ENCODE peak calls at places on chromosome 2, in four cellular contexts. K is DND-41, V is cardiac muscle cell, B is lower lobe of right lung. T is an unnamed sample.

GRCh38 chr2:179096090-179096489 is 46.2 kb upstream of the CCDC141 start:
- DNase-seq in B (no peak), K (peak; percentile 33), V (no peak), T (no peak)

GRCh38 chr2:186771395-186771794 is 77.5 kb downstream of the FAM171B start:
- DNase-seq in B (no peak), K (no peak), V (no peak), T (no peak)

GRCh38 chr2:67840460-67841068 is 222.2 kb downstream of the C1D start:
- DNase-seq in B (peak; percentile 61), K (peak; percentile 18), V (peak; percentile 81), T (peak; percentile 50)

GRCh38 chr2:20704886-20705285 is 37.9 kb downstream of the GDF7 start:
- DNase-seq in K (no peak), B (no peak), V (no peak), T (no peak)

GRCh38 chr2:172179045-172179742 is 76.5 kb upstream of the DLX2 start:
- DNase-seq in B (no peak), K (peak; percentile 20), V (no peak), T (no peak)

GRCh38 chr2:33219850-33220275 is 256.6 kb upstream of the RASGRP3 start:
- DNase-seq in V (no peak), B (no peak), K (no peak), T (no peak)

GRCh38 chr2:109392140-109392539 is 221.6 kb downstream of the SEPTIN10 start:
- DNase-seq in V (no peak), B (no peak), K (no peak), T (no peak)

GRCh38 chr2:126656311-126657145 is 570 bp downstream of the GYPC start:
- DNase-seq in V (peak; percentile 56), B (peak; percentile 70), K (peak; percentile 44), T (peak; percentile 58)

GRCh38 chr2:182917924-182918323 is 51.5 kb upstream of the FRZB start:
- DNase-seq in V (no peak), B (no peak), K (no peak), T (no peak)

GRCh38 chr2:215870986-215871385 is 142.4 kb downstream of the MREG start:
- DNase-seq in B (no peak), V (no peak), K (no peak), T (no peak)

GRCh38 chr2:210584834-210585233 is 28.4 kb downstream of the CPS1 start:
- DNase-seq in K (no peak), V (no peak), B (no peak), T (no peak)

GRCh38 chr2:62150597-62151305 is 45.2 kb upstream of the B3GNT2 start:
- DNase-seq in V (no peak), B (no peak), K (no peak), T (no peak)

GRCh38 chr2:15640291-15640711 is 48.6 kb downstream of the DDX1 start:
- DNase-seq in V (no peak), B (no peak), K (no peak), T (no peak)

GRCh38 chr2:207616185-207616584 is 9.0 kb downstream of the METTL21A start:
- DNase-seq in V (no peak), K (no peak), B (no peak), T (no peak)

GRCh38 chr2:181832015-181832414 is 59.5 kb upstream of the ITPRID2 start:
- DNase-seq in B (no peak), V (no peak), K (no peak), T (no peak)

GRCh38 chr2:107418713-107419112 is 408.0 kb upstream of the RGPD4 start:
- DNase-seq in V (peak; percentile 69), B (no peak), K (no peak), T (no peak)

DNA sequence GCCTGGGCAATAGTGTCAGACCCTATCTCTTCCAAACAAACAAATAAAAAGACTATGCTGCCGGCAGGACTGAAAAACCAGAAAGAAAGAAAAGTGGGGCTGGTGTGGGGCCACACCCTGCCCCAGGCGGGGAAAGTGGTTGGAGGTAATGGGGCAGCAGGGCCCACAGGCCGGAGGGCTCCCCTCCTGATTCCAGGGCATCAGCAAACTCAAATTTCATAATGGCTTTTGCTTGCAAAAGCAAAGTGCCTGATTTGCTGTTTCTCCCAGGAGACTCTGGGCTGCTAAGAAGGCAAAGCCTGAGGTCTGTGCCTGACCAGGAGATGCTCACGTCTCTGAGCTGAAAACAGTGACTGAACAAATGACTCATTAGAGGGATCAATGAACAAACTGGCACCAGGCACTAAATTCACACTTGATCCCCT is 121.9 kb downstream of the HDAC4 start:
- DNase-seq in K (no peak), V (no peak), B (no peak), T (no peak)
- H3K27ac ChIP-seq in K (peak overlapping the region; percentile 61), V (no peak overlapping the region), B (no peak overlapping the region), T (peak overlapping the region; percentile 52)

GRCh38 chr2:38465789-38466127 is 88.7 kb upstream of the ATL2 start:
- DNase-seq in K (peak; percentile 9), B (no peak), V (peak; percentile 61), T (no peak)

GRCh38 chr2:38466849-38467767 is 90.0 kb upstream of the ATL2 start:
- DNase-seq in V (no peak), K (no peak), B (no peak), T (no peak)

GRCh38 chr2:38466409-38466808 is 89.3 kb upstream of the ATL2 start:
- DNase-seq in V (no peak), K (no peak), B (no peak), T (no peak)

GRCh38 chr2:38470115-38470514 is 93.0 kb upstream of the ATL2 start:
- DNase-seq in K (no peak), V (no peak), B (no peak), T (no peak)

DNA sequence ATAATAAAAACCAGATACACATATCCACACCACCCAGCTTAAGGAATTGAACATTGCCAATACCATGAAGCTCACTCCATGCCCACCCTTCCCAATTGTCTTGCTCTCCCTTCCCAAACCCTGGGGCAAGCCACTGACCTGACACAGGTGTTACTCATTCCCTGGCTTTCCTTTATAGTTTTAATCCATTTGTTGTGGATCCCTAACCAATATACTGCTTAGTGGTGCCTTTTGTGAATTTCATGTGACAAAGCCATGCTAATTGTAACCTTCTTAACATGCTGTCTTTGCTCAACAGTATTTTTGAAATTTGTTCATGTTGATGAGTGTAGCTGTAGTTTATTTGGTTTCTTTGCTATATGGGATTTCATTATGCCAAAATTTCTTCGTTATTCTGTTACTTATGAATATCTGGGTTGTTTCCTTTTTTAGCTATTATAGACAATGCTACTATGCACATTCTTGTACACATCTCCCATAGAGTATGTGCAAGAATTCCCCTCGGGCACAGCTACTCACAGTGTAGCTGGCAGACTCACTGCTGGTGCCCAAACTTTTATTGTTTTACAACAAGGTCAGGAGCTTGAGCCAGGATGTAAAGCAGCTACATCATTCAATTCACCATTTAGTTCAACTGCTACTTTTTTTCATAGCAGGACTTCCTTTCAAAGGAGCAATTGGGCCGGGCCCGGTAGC is 90.8 kb upstream of the ATL2 start:
- DNase-seq in K (no peak), V (no peak), B (no peak), T (no peak)
- TF ChIP-seq CTCF in K (no peak), V (no peak), B (no peak), T (no peak)

GRCh38 chr2:25129901-25130520 is 38.4 kb downstream of the POMC start:
- DNase-seq in B (no peak), V (no peak), K (no peak), T (no peak)

GRCh38 chr2:25132693-25133092 is 35.7 kb downstream of the POMC start:
- DNase-seq in V (no peak), B (no peak), K (no peak), T (no peak)

GRCh38 chr2:25131253-25131566 is 37.2 kb downstream of the POMC start:
- DNase-seq in K (no peak), V (no peak), B (no peak), T (no peak)

GRCh38 chr2:25132296-25132630 is 36.1 kb downstream of the POMC start:
- DNase-seq in K (no peak), V (peak; percentile 65), B (no peak), T (no peak)

DNA sequence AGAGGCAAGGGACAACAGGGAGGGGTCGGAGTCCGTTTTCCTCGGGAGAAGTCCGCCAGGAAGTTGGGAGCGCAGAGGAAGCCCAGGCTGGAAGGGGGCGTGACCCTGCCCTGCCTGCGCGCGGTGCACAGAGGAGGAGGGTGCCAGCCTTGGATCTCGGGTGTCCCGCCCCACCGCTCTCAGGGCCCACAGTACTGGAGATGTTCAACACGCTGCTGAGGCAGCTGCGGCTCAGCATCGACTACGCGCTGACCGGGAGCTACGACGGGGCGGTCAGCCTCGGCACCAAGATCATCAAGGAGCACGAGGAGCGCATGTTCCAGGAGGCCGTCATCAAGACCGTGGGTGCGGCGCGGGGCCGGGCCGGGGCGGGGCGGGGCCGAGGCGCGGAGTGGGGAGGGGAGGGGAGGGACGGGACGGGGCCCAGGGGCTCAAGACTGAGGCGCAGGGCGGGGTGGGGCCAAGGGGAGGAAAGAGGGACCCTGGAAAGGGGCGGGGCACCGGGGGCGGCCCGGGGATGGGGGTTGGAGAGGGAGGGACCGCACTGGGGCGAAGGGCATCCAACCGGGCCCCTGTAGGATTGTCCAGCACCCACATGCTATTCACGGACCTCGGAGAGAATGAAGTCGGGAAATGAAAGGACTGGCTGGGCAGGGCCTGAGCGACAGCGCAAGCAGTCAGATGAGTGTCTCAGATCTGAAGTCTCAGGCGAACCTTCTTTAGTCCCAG is 36.6 kb downstream of the POMC start:
- DNase-seq in K (no peak), V (no peak), B (peak; percentile 60), T (peak; percentile 27)
- H3K27ac ChIP-seq in K (no peak overlapping the region), V (no peak overlapping the region), B (no peak overlapping the region), T (no peak overlapping the region)

DNA sequence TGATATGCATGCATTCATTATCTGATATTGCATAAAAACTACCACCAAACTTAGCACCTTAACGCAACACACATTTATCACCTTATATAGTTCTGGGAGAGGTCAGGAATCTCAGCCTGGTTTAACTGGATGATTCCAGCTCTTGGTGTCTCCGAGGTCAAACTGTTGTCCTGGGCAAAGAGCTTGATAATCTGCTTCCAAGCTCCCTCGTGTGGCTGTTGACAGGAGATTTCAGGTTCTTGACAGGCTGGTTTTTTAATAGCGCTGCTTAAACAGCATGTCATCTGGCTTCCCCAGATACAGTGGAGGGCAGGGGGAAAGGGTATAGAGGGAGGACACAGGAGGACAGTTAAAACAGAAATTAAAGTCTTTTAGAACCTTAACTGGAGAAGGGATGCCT is 785.0 kb downstream of the CNTNAP5 start:
- DNase-seq in K (no peak), B (no peak), V (peak; percentile 83), T (peak; percentile 14)
- TF ChIP-seq CTCF in K (no peak), B (no peak), V (no peak), T (peak; percentile 58)

GRCh38 chr2:11975373-11975772 is 228.9 kb downstream of the LPIN1 start:
- DNase-seq in V (no peak), B (no peak), K (no peak), T (no peak)

GRCh38 chr2:11980809-11981208 is 234.4 kb downstream of the LPIN1 start:
- DNase-seq in B (no peak), K (no peak), V (no peak), T (no peak)

GRCh38 chr2:11974573-11974972 is 228.1 kb downstream of the LPIN1 start:
- DNase-seq in B (no peak), V (no peak), K (no peak), T (no peak)

GRCh38 chr2:11976090-11976489 is 229.7 kb downstream of the LPIN1 start:
- DNase-seq in K (no peak), B (no peak), V (no peak), T (no peak)

GRCh38 chr2:11977766-11978524 is 231.5 kb downstream of the LPIN1 start:
- DNase-seq in B (no peak), V (no peak), K (no peak), T (no peak)
- H3K27ac ChIP-seq in B (no peak overlapping the region), V (no peak overlapping the region), K (no peak overlapping the region), T (no peak overlapping the region)

GRCh38 chr2:85838181-85838580 is 50.6 kb downstream of the ST3GAL5 start:
- DNase-seq in B (no peak), V (no peak), K (no peak), T (no peak)
- TF ChIP-seq CTCF in B (no peak), V (no peak), K (no peak), T (no peak)

GRCh38 chr2:225995788-225996476 is 596.4 kb downstream of the NYAP2 start:
- DNase-seq in K (no peak), V (no peak), B (no peak), T (no peak)
- H3K27ac ChIP-seq in K (no peak overlapping the region), V (no peak overlapping the region), B (no peak overlapping the region), T (peak overlapping the region; percentile 26)